ENCODE peak calls at places on chromosome 11, in seven cellular contexts. A, D, Y, R, L, E and C are unnamed samples.

GRCh38 chr11:36702330-36703054 is 104.5 kb upstream of the RAG2 start:
- DNase-seq in A (no peak), D (no peak), Y (peak), R (peak), L (peak), E (peak), C (no peak)

GRCh38 chr11:36150986-36151385 is 138.2 kb downstream of the COMMD9 start:
- DNase-seq in A (no peak), D (no peak), Y (no peak), R (peak), L (no peak), E (peak), C (no peak)

GRCh38 chr11:66985508-66986177 is 10.5 kb downstream of the C11orf86 start:
- DNase-seq in A (no peak), D (no peak), Y (no peak), R (no peak), L (no peak), E (no peak), C (no peak)

GRCh38 chr11:11178671-11179070 is 174.4 kb downstream of the CSNK2A3 start:
- DNase-seq in A (no peak), D (no peak), Y (no peak), R (no peak), L (no peak), E (no peak), C (no peak)

GRCh38 chr11:23556163-23556750 is 696.0 kb upstream of the CCDC179 start:
- DNase-seq in A (no peak), D (no peak), Y (no peak), R (no peak), L (no peak), E (no peak), C (no peak)

GRCh38 chr11:69013009-69013951 is at the start of gene MRGPRF:
- DNase-seq in A (no peak), D (no peak), Y (peak), R (peak), L (peak), E (peak), C (no peak)

GRCh38 chr11:87173185-87174039 is 135.7 kb downstream of the TMEM135 start:
- DNase-seq in A (no peak), D (no peak), Y (peak), R (peak), L (no peak), E (peak), C (no peak)

GRCh38 chr11:119187123-119187892 is 2.0 kb downstream of the NHERF4 start:
- DNase-seq in A (no peak), D (no peak), Y (no peak), R (no peak), L (no peak), E (no peak), C (no peak)

GRCh38 chr11:43360361-43361032 is 1.8 kb downstream of the TTC17 start:
- DNase-seq in A (no peak), D (no peak), Y (peak), R (peak), L (no peak), E (peak), C (no peak)